ENCODE peak calls at places on chromosomes 6 and 20, in eight cellular contexts. J, Q, R, H, B, P, X and E are unnamed samples.
A peak's percentile ranks its signal among the peaks of the same experiment; 100 is the strongest.

GRCh38 chr6:11432713-11433450 is 104.7 kb upstream of the TMEM170B start:
- DNase-seq in J (no peak), Q (no peak), R (no peak), H (no peak), B (no peak), P (no peak), X (no peak), E (no peak)

GRCh38 chr6:16163066-16163465 is 34.2 kb downstream of the MYLIP start:
- DNase-seq in J (no peak), Q (no peak), R (no peak), H (no peak), B (no peak), P (no peak), X (no peak), E (no peak)

GRCh38 chr20:36207602-36208001 is 28.7 kb upstream of the AAR2 start:
- DNase-seq in J (no peak), Q (no peak), R (no peak), H (no peak), B (no peak), P (no peak), X (no peak), E (no peak)

GRCh38 chr20:17647391-17648305 is 34.4 kb downstream of the RRBP1 start:
- DNase-seq in J (no peak), Q (peak; percentile 58), R (no peak), H (no peak), B (no peak), P (no peak), X (no peak), E (no peak)

GRCh38 chr6:57021086-57021720 is 25.3 kb upstream of the KIAA1586 start:
- DNase-seq in J (no peak), Q (no peak), R (no peak), H (no peak), B (peak; percentile 85), P (peak; percentile 51), X (no peak), E (peak; percentile 37)

GRCh38 chr6:45116714-45117410 is 211.3 kb upstream of the RUNX2 start:
- DNase-seq in J (no peak), Q (no peak), R (no peak), H (no peak), B (no peak), P (no peak), X (no peak), E (no peak)

GRCh38 chr20:41165001-41165882 is 27.9 kb downstream of the PLCG1 start:
- DNase-seq in J (no peak), Q (peak; percentile 39), R (no peak), H (no peak), B (no peak), P (no peak), X (no peak), E (no peak)

GRCh38 chr6:164749126-164749758 is 560.2 kb downstream of the C6orf118 start:
- DNase-seq in J (no peak), Q (no peak), R (peak; percentile 90), H (no peak), B (no peak), P (no peak), X (no peak), E (no peak)

GRCh38 chr6:161128680-161129196 is 137.2 kb downstream of the MAP3K4 start:
- DNase-seq in J (no peak), Q (no peak), R (no peak), H (no peak), B (no peak), P (peak; percentile 21), X (no peak), E (no peak)

GRCh38 chr6:119881416-119881815 is 531.9 kb upstream of the MAN1A1 start:
- DNase-seq in J (no peak), Q (no peak), R (no peak), H (no peak), B (no peak), P (no peak), X (no peak), E (no peak)

GRCh38 chr20:49287555-49288249 is 9.8 kb upstream of the ZNFX1 start:
- DNase-seq in J (no peak), Q (no peak), R (no peak), H (no peak), B (no peak), P (no peak), X (no peak), E (no peak)
- TF ChIP-seq POLR2AphosphoS5 in J (no peak), Q (no peak), R (no peak), H (no peak), B (peak; percentile 31), P (no peak), X (no peak), E (peak; percentile 39)

DNA sequence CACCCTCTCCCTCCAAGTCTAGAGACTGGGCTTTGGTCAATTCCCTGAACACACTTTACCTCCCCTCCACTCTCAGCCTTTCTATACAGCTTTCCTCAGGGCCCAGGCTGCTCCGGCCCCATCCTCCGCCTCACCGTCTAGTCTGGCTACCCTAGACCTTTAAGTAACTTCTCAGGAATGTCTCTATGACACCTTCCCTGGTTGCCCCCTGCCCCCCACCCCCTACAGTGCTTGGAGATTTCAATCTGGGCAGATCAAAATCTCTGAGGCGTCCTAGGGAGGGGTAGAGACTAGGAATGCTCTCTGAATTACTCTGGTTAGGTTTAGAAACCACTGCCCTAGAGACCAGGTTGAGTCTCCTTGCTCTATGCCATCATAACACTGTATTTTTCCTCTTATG is 6.1 kb downstream of the UBE2J1 start:
- DNase-seq in J (no peak), Q (no peak), R (no peak), H (no peak), B (no peak), P (no peak), X (no peak), E (no peak)
- H3K4me3 ChIP-seq in J (no peak overlapping the region), Q (no peak overlapping the region), R (no peak overlapping the region), H (no peak overlapping the region), B (no peak overlapping the region), P (no peak overlapping the region), X (no peak overlapping the region), E (no peak overlapping the region)

GRCh38 chr6:27908017-27908416 is 4.2 kb downstream of the OR2B2 start:
- DNase-seq in J (no peak), Q (no peak), R (no peak), H (no peak), B (no peak), P (no peak), X (no peak), E (no peak)
- TF ChIP-seq POLR2AphosphoS5 in J (no peak), Q (no peak), R (no peak), H (no peak), B (no peak), P (no peak), X (no peak), E (no peak)

GRCh38 chr6:2763876-2764540 is 1.2 kb upstream of the WRNIP1 start:
- DNase-seq in J (no peak), Q (peak; percentile 72), R (no peak), H (no peak), B (peak; percentile 38), P (no peak), X (no peak), E (no peak)
- H3K4me3 ChIP-seq in J (peak overlapping the region; percentile 56), Q (peak overlapping the region; percentile 56), R (peak overlapping the region; percentile 64), H (peak overlapping the region; percentile 94), B (peak overlapping the region; percentile 68), P (peak overlapping the region; percentile 56), X (peak overlapping the region; percentile 98), E (peak overlapping the region; percentile 84)